ENCODE peak calls at places on chromosome 12, in five cellular contexts. G is A549, Q is K562, X is H1, B is HepG2. S is an unnamed sample.

GRCh38 chr12:116863275-116863767 is 17.9 kb downstream of the HRK start:
- DNase-seq in G (peak; percentile 65), B (peak; percentile 52), X (peak; percentile 91), Q (peak; percentile 57), S (peak; percentile 13)

GRCh38 chr12:39064712-39065111 is 159.3 kb upstream of the CPNE8 start:
- DNase-seq in G (no peak), B (no peak), Q (no peak), X (no peak), S (no peak)

GRCh38 chr12:28172434-28173030 is 17.7 kb upstream of the CCDC91 start:
- DNase-seq in B (peak; percentile 39), G (peak; percentile 73), Q (peak; percentile 24), X (no peak), S (peak; percentile 73)

GRCh38 chr12:127722651-127723050 is 544.3 kb upstream of the TMEM132C start:
- DNase-seq in X (no peak), Q (no peak), G (no peak), B (no peak), S (no peak)

GRCh38 chr12:3491938-3492867 is 1.2 kb downstream of the PRMT8 start:
- DNase-seq in B (peak; percentile 2), X (peak; percentile 86), G (peak; percentile 38), Q (peak; percentile 71), S (peak; percentile 48)

GRCh38 chr12:46342562-46343033 is 30.0 kb downstream of the SLC38A2 start:
- DNase-seq in B (peak; percentile 64), X (peak; percentile 59), Q (no peak), G (peak; percentile 68), S (peak; percentile 66)

GRCh38 chr12:50221228-50222008 is 54.2 kb upstream of the CERS5 start:
- DNase-seq in B (no peak), G (peak; percentile 31), Q (no peak), X (no peak), S (peak; percentile 78)

GRCh38 chr12:131832393-131833231 is 4.4 kb downstream of the MMP17 start:
- DNase-seq in Q (no peak), X (no peak), B (no peak), G (peak; percentile 83), S (no peak)

GRCh38 chr12:121578230-121579189 is 2.3 kb downstream of the KDM2B start:
- DNase-seq in Q (no peak), X (peak; percentile 76), B (no peak), G (no peak), S (peak; percentile 34)

GRCh38 chr12:67651380-67651695 is 2.8 kb downstream of the DYRK2 start:
- DNase-seq in B (peak; percentile 4), Q (no peak), G (peak; percentile 46), X (no peak), S (peak; percentile 8)

GRCh38 chr12:6644903-6645302 is 2.3 kb downstream of the ACRBP start:
- DNase-seq in Q (no peak), G (no peak), X (peak; percentile 53), B (no peak), S (no peak)

GRCh38 chr12:12804432-12804886 is 8.7 kb upstream of the DDX47 start:
- DNase-seq in X (no peak), Q (no peak), B (peak; percentile 36), G (peak; percentile 88), S (peak; percentile 68)

GRCh38 chr12:12810507-12811143 is 2.5 kb upstream of the DDX47 start:
- DNase-seq in G (no peak), B (no peak), X (no peak), Q (no peak), S (no peak)

GRCh38 chr12:12811343-12811742 is 1.8 kb upstream of the DDX47 start:
- DNase-seq in Q (no peak), B (no peak), G (no peak), X (no peak), S (no peak)

GRCh38 chr12:12806784-12807516 is 6.2 kb upstream of the DDX47 start:
- DNase-seq in G (no peak), X (no peak), B (no peak), Q (no peak), S (peak; percentile 24)

DNA sequence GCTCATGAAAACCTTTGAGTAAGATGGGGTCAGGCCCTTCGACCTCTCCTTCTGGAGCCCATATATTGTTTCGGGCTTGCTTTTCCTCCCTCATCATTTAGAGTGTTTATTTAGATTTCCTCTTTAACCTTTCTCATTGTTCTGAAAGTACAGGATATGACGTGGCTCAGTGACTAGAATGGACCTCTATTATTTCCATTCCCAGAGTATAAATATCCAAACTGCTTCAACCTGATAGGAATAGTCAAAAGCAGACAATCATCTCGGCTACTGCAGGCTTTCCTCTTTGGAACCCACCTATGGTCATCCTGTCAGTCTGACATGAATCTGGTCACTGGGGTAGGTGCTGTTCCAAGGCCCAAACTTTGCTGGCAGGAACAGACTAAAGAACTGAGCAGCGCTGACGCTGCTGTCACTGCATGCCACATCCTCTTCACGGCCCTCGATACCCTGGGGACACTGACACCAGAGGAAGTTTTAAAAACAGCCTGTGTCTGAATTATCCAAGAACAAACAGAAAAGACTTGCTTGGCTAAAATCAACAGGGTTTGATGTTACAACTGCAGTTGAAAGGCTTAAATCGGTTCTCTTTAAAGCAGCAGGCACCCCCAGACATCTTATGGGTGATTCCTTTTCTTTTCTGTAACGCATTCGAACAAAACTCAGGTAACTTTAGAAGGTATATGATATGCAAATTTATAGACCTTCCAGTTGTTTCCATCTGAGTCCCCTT is 5.0 kb upstream of the DDX47 start:
- DNase-seq in X (no peak), B (no peak), G (no peak), Q (no peak), S (peak; percentile 95)
- TF ChIP-seq POLR2A in X (no peak), B (no peak), G (no peak), Q (no peak), S (no peak)

DNA sequence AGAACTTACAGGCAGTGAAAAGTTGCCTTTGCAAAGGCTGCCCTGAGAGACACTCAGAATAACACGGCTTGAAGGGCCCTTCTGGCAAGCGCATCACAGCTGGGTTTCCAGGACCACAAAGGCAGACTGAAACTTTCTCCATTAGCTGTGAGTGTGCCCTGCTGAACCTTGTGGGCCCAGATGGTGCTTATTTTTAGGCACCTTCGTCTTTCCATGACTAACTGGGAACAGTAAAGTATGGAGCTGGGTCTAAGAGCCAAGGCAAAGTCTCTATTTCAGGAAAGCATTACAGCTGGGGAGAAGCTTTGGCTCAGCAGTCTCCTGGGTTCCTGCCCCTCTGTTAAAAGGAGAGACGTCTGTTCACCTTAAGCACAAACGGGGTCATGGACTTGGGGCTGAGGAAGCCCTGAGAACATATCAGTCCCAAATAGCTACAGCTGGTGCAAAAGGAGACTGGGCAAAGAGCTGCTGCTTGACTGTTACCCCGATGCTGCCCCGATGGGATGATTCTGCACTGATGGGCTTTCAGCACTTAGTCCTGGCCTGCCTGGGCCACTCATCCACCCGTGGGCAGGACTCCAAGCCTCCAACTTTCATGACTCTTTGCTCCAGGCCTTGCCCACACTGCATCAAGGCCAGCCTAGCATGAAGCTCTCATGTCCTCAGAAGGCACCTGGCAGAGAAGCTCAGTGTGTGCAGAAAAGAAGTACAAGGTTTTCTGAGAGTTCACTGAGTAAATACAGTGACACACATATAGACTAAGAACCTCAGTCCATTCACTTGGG is 248.3 kb downstream of the PHLDA1 start:
- DNase-seq in Q (no peak), G (no peak), X (no peak), B (no peak), S (no peak)
- TF ChIP-seq JUN in Q (no peak), G (no peak), X (no peak), B (no peak), S (no peak)

GRCh38 chr12:58033831-58034230 is 92.5 kb downstream of the ATP23 start:
- DNase-seq in G (no peak), B (no peak), X (no peak), Q (no peak), S (no peak)
- H3K27ac ChIP-seq in G (no peak overlapping the region), B (no peak overlapping the region), X (no peak overlapping the region), Q (no peak overlapping the region), S (no peak overlapping the region)

GRCh38 chr12:52056801-52057613 is 5.8 kb downstream of the NR4A1 start:
- DNase-seq in X (no peak), G (peak; percentile 64), B (no peak), Q (no peak), S (no peak)
- TF ChIP-seq POLR2A in X (no peak), G (no peak), B (no peak), Q (no peak), S (no peak)

S was measured in endothelial cell of umbilical vein.